ENCODE peak calls at places on chromosome 4, in seven cellular contexts. R is H9, T is mesenchymal stem cell, Q is neuronal stem cell, F is mesendoderm, A is IMR-90, B is H1. J is an unnamed sample.

GRCh38 chr4:10762541-10762940 is 78.0 kb upstream of the CLNK start:
- DNase-seq in R (no peak), T (peak), Q (peak), F (peak), A (peak), B (no peak), J (no peak)

GRCh38 chr4:162685401-162685800 is 481.3 kb downstream of the NAF1 start:
- DNase-seq in R (no peak), T (no peak), Q (no peak), F (no peak), A (no peak), B (no peak), J (no peak)

GRCh38 chr4:38909015-38909414 is 41.4 kb downstream of the FAM114A1 start:
- DNase-seq in R (no peak), T (no peak), Q (no peak), F (no peak), A (no peak), B (no peak), J (no peak)

GRCh38 chr4:141810702-141811365 is 174.5 kb downstream of the IL15 start:
- DNase-seq in R (no peak), T (no peak), Q (no peak), F (no peak), A (no peak), B (no peak), J (no peak)

GRCh38 chr4:8133897-8134542 is 24.6 kb downstream of the ABLIM2 start:
- DNase-seq in R (peak), T (no peak), Q (no peak), F (peak), A (no peak), B (no peak), J (no peak)

GRCh38 chr4:37968747-37969146 is 8.5 kb downstream of the PTTG2 start:
- DNase-seq in R (no peak), T (no peak), Q (no peak), F (no peak), A (no peak), B (no peak), J (no peak)

GRCh38 chr4:118224239-118224829 is 128.5 kb downstream of the PRSS12 start:
- DNase-seq in R (no peak), T (peak), Q (peak), F (peak), A (peak), B (no peak), J (no peak)

GRCh38 chr4:1644906-1645657 is 39.0 kb downstream of the FAM53A start:
- DNase-seq in R (no peak), T (peak), Q (peak), F (peak), A (no peak), B (no peak), J (no peak)

GRCh38 chr4:1249731-1250526 is 999 bp upstream of the CTBP1 start:
- DNase-seq in R (peak), T (peak), Q (no peak), F (no peak), A (no peak), B (peak), J (peak)

GRCh38 chr4:26326791-26327190 is 6.0 kb downstream of the RBPJ start:
- DNase-seq in R (no peak), T (peak), Q (no peak), F (no peak), A (peak), B (no peak), J (no peak)

GRCh38 chr4:182832352-182833120 is 84.7 kb downstream of the DCTD start:
- DNase-seq in R (no peak), T (no peak), Q (no peak), F (no peak), A (no peak), B (no peak), J (no peak)

GRCh38 chr4:140755811-140756291 is 334 bp downstream of the TBC1D9 start:
- DNase-seq in R (peak), T (peak), Q (peak), F (peak), A (peak), B (peak), J (peak)

GRCh38 chr4:18815779-18816173 is 794.2 kb upstream of the LCORL start:
- DNase-seq in R (no peak), T (no peak), Q (no peak), F (peak), A (no peak), B (no peak), J (no peak)

DNA sequence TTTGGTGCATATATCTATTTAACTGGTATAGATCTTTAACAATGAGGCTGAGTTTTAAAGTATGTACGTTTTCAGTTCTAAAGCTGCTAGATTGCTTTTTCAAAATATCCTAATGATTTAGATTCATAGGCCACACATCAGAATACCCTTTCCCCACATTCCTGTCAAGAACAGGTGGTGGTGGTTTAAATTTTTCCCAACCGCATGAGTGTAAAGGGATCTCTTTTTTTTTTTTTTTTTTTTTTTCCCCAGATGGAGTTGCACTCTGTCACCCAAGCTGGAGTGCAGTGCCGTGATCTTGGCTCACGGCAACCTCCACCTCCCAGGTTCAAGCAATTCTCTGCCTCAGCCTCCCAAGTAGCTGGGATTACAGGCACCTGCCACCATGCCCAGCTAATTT is 28.0 kb downstream of the NUP54 start:
- DNase-seq in R (no peak), T (no peak), Q (no peak), F (no peak), A (no peak), B (no peak), J (no peak)
- H2AK5ac ChIP-seq in R (no peak), T (no peak), Q (no peak), F (no peak), A (no peak), B (no peak), J (no peak)

GRCh38 chr4:173125216-173125812 is 43.3 kb upstream of the GALNT7 start:
- DNase-seq in R (no peak), T (no peak), Q (no peak), F (no peak), A (no peak), B (no peak), J (peak)
- H2AK5ac ChIP-seq in R (no peak), T (no peak), Q (no peak), F (no peak), A (no peak), B (no peak), J (no peak)

DNA sequence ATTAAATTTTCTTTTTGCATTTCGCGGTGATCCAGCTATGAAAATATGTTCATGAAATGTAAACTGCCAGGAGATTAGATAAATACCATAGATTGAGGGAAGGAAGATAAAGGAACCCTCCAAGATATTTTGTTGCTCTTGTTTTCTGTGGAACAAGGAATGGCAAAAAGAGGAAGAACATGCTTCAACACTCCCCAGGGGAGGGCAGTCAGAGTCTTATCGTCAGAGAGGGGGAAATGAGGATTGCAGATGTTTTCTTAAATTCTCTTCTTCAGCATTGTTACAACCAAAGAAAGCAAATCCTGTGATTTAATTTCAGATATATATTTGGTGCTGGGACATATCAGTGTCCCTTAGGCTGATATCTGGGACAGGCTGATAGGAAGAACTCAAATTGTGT is 9.6 kb upstream of the SFRP2 start:
- DNase-seq in R (no peak), T (no peak), Q (no peak), F (peak), A (no peak), B (no peak), J (no peak)
- H2AK5ac ChIP-seq in R (no peak), T (no peak), Q (no peak), F (no peak), A (no peak), B (no peak), J (no peak)

DNA sequence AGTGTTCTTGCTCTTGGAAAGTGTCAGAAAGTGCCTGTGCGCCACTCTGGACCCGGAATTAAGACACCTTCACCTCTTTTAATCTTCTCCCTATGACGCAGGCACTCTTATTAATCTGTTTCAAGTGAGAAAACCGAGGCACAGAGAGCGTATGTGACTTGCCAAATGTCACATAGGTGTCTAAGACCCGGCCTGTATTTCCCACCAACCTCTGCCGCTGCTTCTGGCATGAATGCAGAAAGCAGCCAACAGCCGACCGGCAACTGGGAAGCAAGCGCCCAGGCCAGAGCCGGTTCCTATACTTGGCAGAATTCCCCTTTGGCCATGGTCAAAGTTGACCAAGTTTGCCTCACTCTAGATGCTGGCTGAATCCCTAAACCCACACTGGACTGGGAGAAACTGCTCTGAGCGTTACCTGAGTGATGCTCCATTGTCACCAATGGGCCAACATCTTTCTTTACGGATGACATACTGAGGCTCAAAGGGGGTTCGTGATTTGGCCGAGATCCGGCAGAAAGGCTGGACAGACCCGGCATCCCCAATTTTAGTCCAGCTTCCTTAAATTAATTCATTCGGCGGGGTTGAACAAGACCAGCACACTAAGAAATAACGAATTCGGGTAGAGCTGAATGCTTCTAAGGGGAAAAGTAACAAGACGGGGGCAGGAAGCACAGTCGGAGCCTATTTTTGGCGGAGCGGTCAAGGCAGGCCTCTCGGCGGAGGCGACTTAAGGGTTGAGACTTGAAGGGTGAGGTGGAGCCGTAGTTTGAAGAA is 11.2 kb downstream of the MSX1 start:
- DNase-seq in R (no peak), T (no peak), Q (no peak), F (no peak), A (no peak), B (no peak), J (no peak)
- H2AK5ac ChIP-seq in R (no peak), T (no peak), Q (no peak), F (no peak), A (no peak), B (peak), J (no peak)

DNA sequence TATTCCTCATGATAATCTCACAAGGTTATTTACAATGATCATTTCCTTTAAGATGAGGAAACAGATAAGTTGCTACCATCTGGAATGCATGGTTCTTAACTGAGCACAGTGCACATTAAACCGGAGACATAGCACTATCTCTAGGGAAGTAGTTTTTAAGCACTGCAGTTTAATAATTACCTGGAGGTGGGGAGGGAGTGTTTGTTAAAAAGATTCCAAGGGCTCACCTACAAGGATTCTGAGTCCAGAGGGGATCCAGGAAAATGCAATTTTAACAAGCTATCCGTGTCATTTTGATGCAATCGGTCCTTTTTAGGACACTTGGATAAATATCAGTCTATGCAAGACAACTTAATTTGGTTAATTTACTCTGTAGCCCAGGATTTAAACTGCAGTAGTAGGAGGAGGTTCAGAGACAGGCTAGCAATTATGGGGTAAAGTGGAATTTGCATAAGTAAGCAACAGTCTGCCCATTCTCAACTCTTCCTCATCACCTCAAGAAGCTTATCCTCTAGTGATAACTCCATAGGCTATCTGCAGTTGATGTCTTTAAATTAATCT is 2.8 kb upstream of the PDLIM5 start:
- DNase-seq in R (no peak), T (no peak), Q (no peak), F (peak), A (no peak), B (no peak), J (no peak)
- H2AK5ac ChIP-seq in R (no peak), T (no peak), Q (no peak), F (no peak), A (no peak), B (no peak), J (no peak)

GRCh38 chr4:76949293-76950051 is at the start of gene SEPTIN11:
- DNase-seq in R (peak), T (peak), Q (peak), F (peak), A (peak), B (peak), J (peak)
- H2AK5ac ChIP-seq in R (no peak), T (peak), Q (peak), F (no peak), A (peak), B (no peak), J (peak)